ENCODE peak calls at places on chromosomes 5 and 9, in five cellular contexts. D, Y, J, O and G are unnamed samples.

GRCh38 chr5:80825780-80826460 is 134.2 kb upstream of the RASGRF2 start:
- DNase-seq in D (no peak), Y (peak; percentile 27), J (no peak), O (no peak), G (no peak)

GRCh38 chr5:107618233-107618632 is 52.5 kb downstream of the EFNA5 start:
- DNase-seq in D (no peak), Y (no peak), J (no peak), O (no peak), G (peak; percentile 28)

GRCh38 chr9:134968011-134968822 is 50.5 kb upstream of the FCN1 start:
- DNase-seq in D (no peak), Y (no peak), J (no peak), O (no peak), G (no peak)

GRCh38 chr9:137968235-137968634 is 90.7 kb downstream of the CACNA1B start:
- DNase-seq in D (no peak), Y (no peak), J (no peak), O (no peak), G (no peak)

GRCh38 chr5:128551476-128551875 is 13.4 kb upstream of the FBN2 start:
- DNase-seq in D (no peak), Y (no peak), J (no peak), O (no peak), G (no peak)

GRCh38 chr9:86075132-86075807 is 24.1 kb downstream of the GOLM1 start:
- DNase-seq in D (peak; percentile 52), Y (no peak), J (no peak), O (no peak), G (peak; percentile 31)

GRCh38 chr9:128105538-128106175 is 21.9 kb downstream of the PTGES2 start:
- DNase-seq in D (no peak), Y (no peak), J (no peak), O (no peak), G (no peak)

GRCh38 chr9:101536938-101537337 is 3.3 kb downstream of the RNF20 start:
- DNase-seq in D (peak; percentile 23), Y (no peak), J (no peak), O (peak; percentile 9), G (peak; percentile 43)

GRCh38 chr9:99845063-99845462 is 23.4 kb downstream of the NR4A3 start:
- DNase-seq in D (no peak), Y (no peak), J (no peak), O (no peak), G (no peak)

GRCh38 chr5:1692381-1692780 is 107.3 kb downstream of the MRPL36 start:
- DNase-seq in D (no peak), Y (no peak), J (no peak), O (no peak), G (no peak)

GRCh38 chr5:181035991-181036815 is 3.9 kb upstream of the BTNL9 start:
- DNase-seq in D (no peak), Y (peak; percentile 3), J (no peak), O (no peak), G (no peak)

GRCh38 chr5:141716009-141716408 is 34.0 kb upstream of the ARAP3 start:
- DNase-seq in D (no peak), Y (no peak), J (no peak), O (no peak), G (no peak)

GRCh38 chr5:90263102-90263501 is 146.5 kb downstream of the CETN3 start:
- DNase-seq in D (no peak), Y (no peak), J (no peak), O (no peak), G (no peak)

GRCh38 chr5:69206528-69207190 is 17.3 kb downstream of the CENPH start:
- DNase-seq in D (no peak), Y (no peak), J (no peak), O (no peak), G (peak; percentile 47)

GRCh38 chr9:108182950-108183381 is 672.8 kb downstream of the ACTL7B start:
- DNase-seq in D (no peak), Y (no peak), J (peak; percentile 21), O (no peak), G (no peak)

GRCh38 chr5:141618030-141618803 is 583 bp downstream of the DIAPH1 start:
- DNase-seq in D (peak; percentile 71), Y (no peak), J (peak; percentile 41), O (no peak), G (no peak)

GRCh38 chr9:120480707-120481106 is 99.3 kb downstream of the CDK5RAP2 start:
- DNase-seq in D (no peak), Y (no peak), J (peak; percentile 36), O (no peak), G (peak; percentile 43)

GRCh38 chr5:149228610-149229297 is 42.9 kb upstream of the AFAP1L1 start:
- DNase-seq in D (no peak), Y (peak; percentile 91), J (peak; percentile 89), O (peak; percentile 82), G (peak; percentile 82)